ENCODE peak calls at places on chromosome 17, in four cellular contexts. E is tibial nerve; B is transverse colon; I is CD8-positive, alpha-beta T cell. U is an unnamed sample.

GRCh38 chr17:62780273-62780672 is 27.8 kb downstream of the MARCHF10 start:
- DNase-seq in E (no peak), B (no peak), I (no peak), U (peak; percentile 30)

GRCh38 chr17:40158438-40158837 is 18.1 kb downstream of the CASC3 start:
- DNase-seq in B (no peak), I (no peak), E (no peak), U (no peak)

GRCh38 chr17:12406623-12407228 is 259.0 kb upstream of the MYOCD start:
- DNase-seq in I (no peak), B (no peak), E (no peak), U (no peak)

GRCh38 chr17:62163847-62164246 is 98.8 kb upstream of the MED13 start:
- DNase-seq in B (peak; percentile 87), E (no peak), I (no peak), U (no peak)

GRCh38 chr17:4515501-4515900 is 16.8 kb downstream of the SPNS2 start:
- DNase-seq in E (no peak), B (no peak), I (no peak), U (no peak)

GRCh38 chr17:82668631-82669099 is 20.4 kb upstream of the WDR45B start:
- DNase-seq in E (no peak), B (peak; percentile 79), I (peak; percentile 51), U (peak; percentile 54)

GRCh38 chr17:53420035-53420641 is 402.6 kb upstream of the KIF2B start:
- DNase-seq in B (no peak), E (no peak), I (no peak), U (no peak)

GRCh38 chr17:6599364-6599763 is 41.1 kb downstream of the KIAA0753 start:
- DNase-seq in I (no peak), E (no peak), B (no peak), U (no peak)

GRCh38 chr17:64306850-64307463 is 43.9 kb upstream of the TEX2 start:
- DNase-seq in B (peak; percentile 65), I (peak; percentile 71), E (peak; percentile 75), U (peak; percentile 62)

GRCh38 chr17:32323784-32324590 is 18.0 kb downstream of the C17orf75 start:
- DNase-seq in I (peak; percentile 25), B (peak; percentile 31), E (no peak), U (no peak)

GRCh38 chr17:40541873-40542561 is 23.3 kb downstream of the CCR7 start:
- DNase-seq in I (no peak), B (no peak), E (peak; percentile 77), U (peak; percentile 85)

GRCh38 chr17:59796138-59796537 is 88.7 kb downstream of the VMP1 start:
- DNase-seq in E (no peak), B (no peak), I (no peak), U (no peak)

GRCh38 chr17:2053380-2054261 is 1.3 kb upstream of the HIC1 start:
- DNase-seq in E (peak; percentile 73), I (peak; percentile 83), B (peak; percentile 77), U (peak; percentile 76)

GRCh38 chr17:28097901-28098300 is 55.4 kb downstream of the NLK start:
- DNase-seq in E (no peak), B (no peak), I (no peak), U (no peak)

GRCh38 chr17:6286239-6286638 is 148.7 kb downstream of the AIPL1 start:
- DNase-seq in I (no peak), B (no peak), E (no peak), U (no peak)

GRCh38 chr17:83053779-83054451 is 25.5 kb upstream of the METRNL start:
- DNase-seq in B (no peak), I (peak; percentile 61), E (peak; percentile 47), U (no peak)

GRCh38 chr17:39231587-39232551 is 6.1 kb upstream of the STAC2 start:
- DNase-seq in E (no peak), I (peak; percentile 74), B (peak; percentile 50), U (peak; percentile 53)

GRCh38 chr17:67390006-67390645 is 13.0 kb downstream of the PITPNC1 start:
- DNase-seq in B (no peak), I (no peak), E (no peak), U (no peak)

GRCh38 chr17:42514279-42514678 is 21.8 kb upstream of the NAGLU start:
- DNase-seq in B (no peak), E (no peak), I (no peak), U (no peak)

GRCh38 chr17:19533718-19534561 is at the start of gene SLC47A1:
- DNase-seq in E (no peak), I (no peak), B (peak; percentile 20), U (peak; percentile 42)

GRCh38 chr17:6683081-6683684 is 30.0 kb downstream of the SLC13A5 start:
- DNase-seq in B (no peak), I (no peak), E (no peak), U (no peak)

GRCh38 chr17:33137411-33137810 is 145.8 kb downstream of the SPACA3 start:
- DNase-seq in E (no peak), I (no peak), B (no peak), U (no peak)

GRCh38 chr17:69820881-69821473 is 254.0 kb upstream of the KCNJ16 start:
- DNase-seq in B (no peak), I (no peak), E (no peak), U (no peak)

GRCh38 chr17:42766124-42766523 is 5.1 kb downstream of the RAMP2 start:
- DNase-seq in E (no peak), I (no peak), B (no peak), U (no peak)

GRCh38 chr17:79627184-79627765 is 16.4 kb upstream of the RBFOX3 start:
- DNase-seq in E (no peak), B (no peak), I (no peak), U (no peak)

GRCh38 chr17:61475726-61476125 is 23.5 kb downstream of the TBX4 start:
- DNase-seq in I (no peak), E (no peak), B (no peak), U (no peak)

GRCh38 chr17:66673668-66674276 is 161.1 kb upstream of the CACNG5 start:
- DNase-seq in B (peak; percentile 57), I (peak; percentile 60), E (peak; percentile 74), U (peak; percentile 46)

GRCh38 chr17:80725532-80725931 is 180.9 kb downstream of the RPTOR start:
- DNase-seq in E (no peak), B (no peak), I (no peak), U (no peak)

GRCh38 chr17:41535764-41536481 is 7.8 kb upstream of the KRT19 start:
- DNase-seq in I (no peak), E (no peak), B (peak; percentile 62), U (no peak)

GRCh38 chr17:9150407-9151090 is 129.2 kb downstream of the NTN1 start:
- DNase-seq in E (peak; percentile 38), I (no peak), B (peak; percentile 32), U (no peak)

GRCh38 chr17:63497708-63498483 is 21.0 kb downstream of the ACE start:
- DNase-seq in B (no peak), I (no peak), E (no peak), U (no peak)

GRCh38 chr17:1000597-1001490 is 3.9 kb downstream of the TIMM22 start:
- DNase-seq in B (no peak), I (no peak), E (no peak), U (no peak)

GRCh38 chr17:33904438-33904837 is 350.6 kb upstream of the CCL2 start:
- DNase-seq in E (no peak), I (no peak), B (no peak), U (no peak)

GRCh38 chr17:82323514-82324234 is 6.3 kb upstream of the CD7 start:
- DNase-seq in B (no peak), E (no peak), I (peak; percentile 8), U (peak; percentile 8)

GRCh38 chr17:29158096-29158495 is 22.1 kb downstream of the MYO18A start:
- DNase-seq in E (no peak), I (no peak), B (no peak), U (no peak)

GRCh38 chr17:29160253-29160652 is 19.9 kb downstream of the MYO18A start:
- DNase-seq in E (no peak), B (no peak), I (no peak), U (no peak)

GRCh38 chr17:29157310-29157709 is 22.9 kb downstream of the MYO18A start:
- DNase-seq in E (no peak), B (no peak), I (no peak), U (no peak)

GRCh38 chr17:29158515-29159275 is 21.5 kb downstream of the MYO18A start:
- DNase-seq in B (no peak), I (no peak), E (no peak), U (no peak)

DNA sequence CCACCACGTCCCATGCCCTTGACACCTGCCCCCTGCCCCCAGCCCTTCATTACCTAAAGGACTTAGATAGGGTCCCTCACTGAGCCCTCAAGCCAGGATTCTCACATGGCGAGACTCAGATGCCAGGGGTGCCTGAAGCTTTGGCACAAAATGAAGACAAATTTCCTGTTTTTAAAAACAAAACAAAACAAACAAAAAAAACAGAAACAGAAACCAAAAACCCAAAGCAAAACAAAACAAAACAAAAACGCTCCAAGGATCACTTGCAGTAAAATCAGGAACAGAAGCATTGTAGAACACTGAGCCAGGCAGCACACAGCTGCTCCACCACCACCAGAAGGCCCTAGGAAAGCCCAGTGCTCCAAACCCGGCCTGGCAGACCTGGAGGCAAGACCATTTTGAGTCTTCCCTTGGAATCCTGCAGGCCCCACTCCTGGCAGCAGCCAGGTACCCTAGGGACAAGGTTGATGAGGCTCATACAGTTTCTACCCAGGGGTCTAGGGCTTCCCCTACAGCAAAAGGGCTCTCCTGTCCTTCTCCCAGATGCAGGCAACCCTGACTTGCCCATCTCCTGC is 20.8 kb downstream of the MYO18A start:
- DNase-seq in B (no peak), E (no peak), I (no peak), U (no peak)
- H3K4me1 ChIP-seq in B (peaks cover 47% of the 10 kb centered on the region), E (peaks cover 59% of the 10 kb centered on the region), I (peaks cover 15% of the 10 kb centered on the region), U (peaks cover 27% of the 10 kb centered on the region)

GRCh38 chr17:35923609-35924114 is 6.9 kb downstream of the RDM1 start:
- DNase-seq in B (no peak), E (no peak), I (no peak), U (no peak)
- H3K4me1 ChIP-seq in B (no peaks in the 10 kb centered on the region), E (no peaks in the 10 kb centered on the region), I (peaks cover 6% of the 10 kb centered on the region), U (no peaks in the 10 kb centered on the region)

GRCh38 chr17:75552847-75553552 is 27.5 kb downstream of the LLGL2 start:
- DNase-seq in B (no peak), E (no peak), I (no peak), U (no peak)
- H3K4me1 ChIP-seq in B (peaks cover 54% of the 10 kb centered on the region), E (no peaks in the 10 kb centered on the region), I (no peaks in the 10 kb centered on the region), U (no peaks in the 10 kb centered on the region)

GRCh38 chr17:17073627-17074521 is 31.6 kb downstream of the MPRIP start:
- DNase-seq in B (no peak), E (no peak), I (no peak), U (no peak)

GRCh38 chr17:17077861-17078732 is 35.8 kb downstream of the MPRIP start:
- DNase-seq in E (no peak), B (peak; percentile 75), I (no peak), U (no peak)

GRCh38 chr17:17077101-17077500 is 34.8 kb downstream of the MPRIP start:
- DNase-seq in E (no peak), I (no peak), B (peak; percentile 4), U (no peak)

GRCh38 chr17:17075037-17075755 is 32.9 kb downstream of the MPRIP start:
- DNase-seq in B (no peak), I (no peak), E (peak; percentile 64), U (peak; percentile 72)

GRCh38 chr17:17076066-17076465 is 33.8 kb downstream of the MPRIP start:
- DNase-seq in I (no peak), E (no peak), B (no peak), U (no peak)
- H3K4me1 ChIP-seq in I (peaks cover 24% of the 10 kb centered on the region), E (peaks cover 72% of the 10 kb centered on the region), B (peaks cover 72% of the 10 kb centered on the region), U (peaks cover 100% of the 10 kb centered on the region)

DNA sequence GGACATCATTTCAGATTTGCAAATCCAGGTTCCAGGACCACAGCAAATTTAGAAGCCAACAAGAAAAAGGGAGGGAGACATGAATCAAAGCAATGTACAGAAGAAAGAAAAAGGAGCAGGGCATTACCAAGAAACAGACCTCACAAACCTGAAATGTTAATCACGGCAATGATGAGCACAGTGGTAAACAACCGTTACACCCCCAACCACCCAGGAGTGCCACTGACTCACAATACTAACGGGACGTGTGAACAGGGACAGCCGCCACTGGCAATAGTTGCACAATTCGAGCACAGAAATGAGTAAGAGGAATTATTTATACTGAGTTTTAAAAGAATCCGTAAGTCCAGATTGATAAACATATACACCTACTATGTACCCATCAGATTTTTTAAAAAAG is 13.8 kb downstream of the USP22 start:
- DNase-seq in B (no peak), I (no peak), E (no peak), U (no peak)
- H3K4me1 ChIP-seq in B (peaks cover 29% of the 10 kb centered on the region), I (peaks cover 53% of the 10 kb centered on the region), E (peaks cover 58% of the 10 kb centered on the region), U (peaks cover 76% of the 10 kb centered on the region)